ENCODE peak calls at places on chromosome 6, in seven cellular contexts. One of them, this sample, is unnamed.
A peak's percentile ranks its signal among the peaks of the same experiment; 100 is the strongest.

GRCh38 chr6:64817525-64817924 is 889.5 kb downstream of the EYS start:
- DNase-seq in ACHN: no peak
- DNase-seq in HS-5: no peak
- DNase-seq in Calu3: no peak
- DNase-seq in CD4-positive, alpha-beta T cell: no peak
- DNase-seq in stimulated activated CD4-positive, alpha-beta T cell treated with anti-CD3 and anti-CD28 coated beads, Interleukin-2, amount 100 ng/mL, for 48 hours: no peak
- DNase-seq in GM19239: no peak
- DNase-seq in this sample: no peak

GRCh38 chr6:2178125-2178524 is 67.3 kb downstream of the GMDS start:
- DNase-seq in CD4-positive, alpha-beta T cell: no peak
- DNase-seq in Calu3: no peak
- DNase-seq in HS-5: no peak
- DNase-seq in stimulated activated CD4-positive, alpha-beta T cell treated with anti-CD3 and anti-CD28 coated beads, Interleukin-2, amount 100 ng/mL, for 48 hours: no peak
- DNase-seq in ACHN: no peak
- DNase-seq in GM19239: no peak
- DNase-seq in this sample: no peak

GRCh38 chr6:106973018-106973840 is 1.3 kb downstream of the CD24 start:
- DNase-seq in ACHN: peak; percentile 25
- DNase-seq in stimulated activated CD4-positive, alpha-beta T cell treated with anti-CD3 and anti-CD28 coated beads, Interleukin-2, amount 100 ng/mL, for 48 hours: no peak
- DNase-seq in Calu3: peak; percentile 76
- DNase-seq in CD4-positive, alpha-beta T cell: no peak
- DNase-seq in HS-5: no peak
- DNase-seq in GM19239: no peak
- DNase-seq in this sample: no peak

GRCh38 chr6:56961151-56961550 is 6.2 kb downstream of the BEND6 start:
- DNase-seq in Calu3: no peak
- DNase-seq in GM19239: no peak
- DNase-seq in CD4-positive, alpha-beta T cell: no peak
- DNase-seq in HS-5: no peak
- DNase-seq in ACHN: no peak
- DNase-seq in stimulated activated CD4-positive, alpha-beta T cell treated with anti-CD3 and anti-CD28 coated beads, Interleukin-2, amount 100 ng/mL, for 48 hours: no peak
- DNase-seq in this sample: no peak

GRCh38 chr6:43120101-43120730 is 44.1 kb downstream of the PTK7 start:
- DNase-seq in CD4-positive, alpha-beta T cell: no peak
- DNase-seq in HS-5: no peak
- DNase-seq in ACHN: no peak
- DNase-seq in GM19239: no peak
- DNase-seq in stimulated activated CD4-positive, alpha-beta T cell treated with anti-CD3 and anti-CD28 coated beads, Interleukin-2, amount 100 ng/mL, for 48 hours: no peak
- DNase-seq in Calu3: no peak
- DNase-seq in this sample: no peak

GRCh38 chr6:147507162-147508072 is 1.1 kb upstream of the SAMD5 start:
- DNase-seq in ACHN: no peak
- DNase-seq in HS-5: no peak
- DNase-seq in CD4-positive, alpha-beta T cell: no peak
- DNase-seq in stimulated activated CD4-positive, alpha-beta T cell treated with anti-CD3 and anti-CD28 coated beads, Interleukin-2, amount 100 ng/mL, for 48 hours: no peak
- DNase-seq in Calu3: peak; percentile 2
- DNase-seq in GM19239: no peak
- DNase-seq in this sample: no peak

GRCh38 chr6:89082439-89082838 is 1.9 kb downstream of the PNRC1 start:
- DNase-seq in CD4-positive, alpha-beta T cell: no peak
- DNase-seq in ACHN: peak; percentile 22
- DNase-seq in stimulated activated CD4-positive, alpha-beta T cell treated with anti-CD3 and anti-CD28 coated beads, Interleukin-2, amount 100 ng/mL, for 48 hours: no peak
- DNase-seq in GM19239: no peak
- DNase-seq in Calu3: no peak
- DNase-seq in HS-5: no peak
- DNase-seq in this sample: no peak

GRCh38 chr6:53335224-53335994 is 13.3 kb downstream of the ELOVL5 start:
- DNase-seq in GM19239: peak; percentile 26
- DNase-seq in HS-5: no peak
- DNase-seq in CD4-positive, alpha-beta T cell: peak; percentile 71
- DNase-seq in Calu3: no peak
- DNase-seq in ACHN: no peak
- DNase-seq in stimulated activated CD4-positive, alpha-beta T cell treated with anti-CD3 and anti-CD28 coated beads, Interleukin-2, amount 100 ng/mL, for 48 hours: peak; percentile 32
- DNase-seq in this sample: peak; percentile 63

GRCh38 chr6:90187437-90188049 is 109.1 kb downstream of the BACH2 start:
- DNase-seq in GM19239: no peak
- DNase-seq in ACHN: no peak
- DNase-seq in CD4-positive, alpha-beta T cell: no peak
- DNase-seq in stimulated activated CD4-positive, alpha-beta T cell treated with anti-CD3 and anti-CD28 coated beads, Interleukin-2, amount 100 ng/mL, for 48 hours: no peak
- DNase-seq in Calu3: no peak
- DNase-seq in HS-5: no peak
- DNase-seq in this sample: no peak

GRCh38 chr6:169240591-169241390 is 12.9 kb downstream of the THBS2 start:
- DNase-seq in stimulated activated CD4-positive, alpha-beta T cell treated with anti-CD3 and anti-CD28 coated beads, Interleukin-2, amount 100 ng/mL, for 48 hours: no peak
- DNase-seq in Calu3: no peak
- DNase-seq in ACHN: no peak
- DNase-seq in HS-5: no peak
- DNase-seq in CD4-positive, alpha-beta T cell: no peak
- DNase-seq in GM19239: no peak
- DNase-seq in this sample: no peak

GRCh38 chr6:13292774-13293173 is 35.6 kb downstream of the TBC1D7 start:
- DNase-seq in HS-5: no peak
- DNase-seq in GM19239: no peak
- DNase-seq in Calu3: no peak
- DNase-seq in stimulated activated CD4-positive, alpha-beta T cell treated with anti-CD3 and anti-CD28 coated beads, Interleukin-2, amount 100 ng/mL, for 48 hours: no peak
- DNase-seq in CD4-positive, alpha-beta T cell: no peak
- DNase-seq in ACHN: no peak
- DNase-seq in this sample: no peak

GRCh38 chr6:32192608-32193039 is at the start of gene GPSM3:
- DNase-seq in CD4-positive, alpha-beta T cell: peak; percentile 67
- DNase-seq in HS-5: no peak
- DNase-seq in stimulated activated CD4-positive, alpha-beta T cell treated with anti-CD3 and anti-CD28 coated beads, Interleukin-2, amount 100 ng/mL, for 48 hours: no peak
- DNase-seq in Calu3: peak; percentile 46
- DNase-seq in GM19239: no peak
- DNase-seq in ACHN: no peak
- DNase-seq in this sample: no peak

GRCh38 chr6:1622851-1623768 is 13.4 kb downstream of the FOXC1 start:
- DNase-seq in stimulated activated CD4-positive, alpha-beta T cell treated with anti-CD3 and anti-CD28 coated beads, Interleukin-2, amount 100 ng/mL, for 48 hours: no peak
- DNase-seq in CD4-positive, alpha-beta T cell: peak; percentile 19
- DNase-seq in GM19239: no peak
- DNase-seq in ACHN: no peak
- DNase-seq in Calu3: no peak
- DNase-seq in HS-5: no peak
- DNase-seq in this sample: no peak

GRCh38 chr6:149900620-149901443 is 2.9 kb upstream of the RAET1E start:
- DNase-seq in HS-5: no peak
- DNase-seq in ACHN: no peak
- DNase-seq in GM19239: no peak
- DNase-seq in stimulated activated CD4-positive, alpha-beta T cell treated with anti-CD3 and anti-CD28 coated beads, Interleukin-2, amount 100 ng/mL, for 48 hours: no peak
- DNase-seq in Calu3: no peak
- DNase-seq in CD4-positive, alpha-beta T cell: no peak
- DNase-seq in this sample: no peak

GRCh38 chr6:133099573-133099972 is 141.6 kb upstream of the EYA4 start:
- DNase-seq in ACHN: peak; percentile 59
- DNase-seq in GM19239: no peak
- DNase-seq in CD4-positive, alpha-beta T cell: no peak
- DNase-seq in stimulated activated CD4-positive, alpha-beta T cell treated with anti-CD3 and anti-CD28 coated beads, Interleukin-2, amount 100 ng/mL, for 48 hours: no peak
- DNase-seq in HS-5: peak; percentile 87
- DNase-seq in Calu3: peak; percentile 18
- DNase-seq in this sample: no peak

GRCh38 chr6:113858067-113858604 is 991 bp downstream of the MARCKS start:
- DNase-seq in stimulated activated CD4-positive, alpha-beta T cell treated with anti-CD3 and anti-CD28 coated beads, Interleukin-2, amount 100 ng/mL, for 48 hours: no peak
- DNase-seq in Calu3: peak; percentile 46
- DNase-seq in HS-5: no peak
- DNase-seq in GM19239: peak; percentile 19
- DNase-seq in ACHN: peak; percentile 39
- DNase-seq in CD4-positive, alpha-beta T cell: no peak
- DNase-seq in this sample: no peak

GRCh38 chr6:12875061-12875460 is 158.5 kb downstream of the PHACTR1 start:
- DNase-seq in Calu3: no peak
- DNase-seq in HS-5: peak; percentile 88
- DNase-seq in stimulated activated CD4-positive, alpha-beta T cell treated with anti-CD3 and anti-CD28 coated beads, Interleukin-2, amount 100 ng/mL, for 48 hours: no peak
- DNase-seq in GM19239: no peak
- DNase-seq in ACHN: no peak
- DNase-seq in CD4-positive, alpha-beta T cell: no peak
- DNase-seq in this sample: no peak

GRCh38 chr6:23650676-23651075 is 475.3 kb upstream of the NRSN1 start:
- DNase-seq in Calu3: peak; percentile 65
- DNase-seq in CD4-positive, alpha-beta T cell: no peak
- DNase-seq in HS-5: no peak
- DNase-seq in ACHN: no peak
- DNase-seq in GM19239: no peak
- DNase-seq in stimulated activated CD4-positive, alpha-beta T cell treated with anti-CD3 and anti-CD28 coated beads, Interleukin-2, amount 100 ng/mL, for 48 hours: no peak
- DNase-seq in this sample: no peak

GRCh38 chr6:28953039-28953872 is 29.5 kb upstream of the TRIM27 start:
- DNase-seq in stimulated activated CD4-positive, alpha-beta T cell treated with anti-CD3 and anti-CD28 coated beads, Interleukin-2, amount 100 ng/mL, for 48 hours: peak; percentile 68
- DNase-seq in Calu3: peak; percentile 71
- DNase-seq in ACHN: peak; percentile 53
- DNase-seq in GM19239: no peak
- DNase-seq in CD4-positive, alpha-beta T cell: peak; percentile 46
- DNase-seq in HS-5: no peak
- DNase-seq in this sample: peak; percentile 50

GRCh38 chr6:111993342-111993741 is 60.6 kb upstream of the CCN6 start:
- DNase-seq in ACHN: no peak
- DNase-seq in Calu3: no peak
- DNase-seq in stimulated activated CD4-positive, alpha-beta T cell treated with anti-CD3 and anti-CD28 coated beads, Interleukin-2, amount 100 ng/mL, for 48 hours: no peak
- DNase-seq in HS-5: no peak
- DNase-seq in GM19239: no peak
- DNase-seq in CD4-positive, alpha-beta T cell: no peak
- DNase-seq in this sample: no peak

GRCh38 chr6:11771473-11772048 is 7.0 kb downstream of the ADTRP start:
- DNase-seq in Calu3: no peak
- DNase-seq in ACHN: peak; percentile 25
- DNase-seq in stimulated activated CD4-positive, alpha-beta T cell treated with anti-CD3 and anti-CD28 coated beads, Interleukin-2, amount 100 ng/mL, for 48 hours: no peak
- DNase-seq in GM19239: no peak
- DNase-seq in HS-5: peak; percentile 73
- DNase-seq in CD4-positive, alpha-beta T cell: no peak
- DNase-seq in this sample: no peak

GRCh38 chr6:1313755-1314503 is 2.0 kb downstream of the FOXQ1 start:
- DNase-seq in HS-5: no peak
- DNase-seq in CD4-positive, alpha-beta T cell: no peak
- DNase-seq in Calu3: peak; percentile 83
- DNase-seq in GM19239: no peak
- DNase-seq in stimulated activated CD4-positive, alpha-beta T cell treated with anti-CD3 and anti-CD28 coated beads, Interleukin-2, amount 100 ng/mL, for 48 hours: no peak
- DNase-seq in ACHN: peak; percentile 40
- DNase-seq in this sample: no peak